ENCODE peak calls at places on chromosomes 11 and 22, in five cellular contexts. T is Karpas-422, P is heart right ventricle, X is stomach, G is GM06990. D is an unnamed sample.

GRCh38 chr11:76176463-76176862 is 29.8 kb downstream of the WNT11 start:
- DNase-seq in T (no peak), P (no peak), X (no peak), G (no peak), D (no peak)

GRCh38 chr11:92424281-92424680 is 199.7 kb downstream of the FAT3 start:
- DNase-seq in G (no peak), P (no peak), X (no peak), T (no peak), D (no peak)

GRCh38 chr11:5204787-5205186 is 4.3 kb upstream of the OR51V1 start:
- DNase-seq in G (no peak), P (no peak), X (no peak), T (peak), D (no peak)

GRCh38 chr22:39073941-39074340 is 3.1 kb upstream of the APOBEC3G start:
- DNase-seq in P (no peak), X (no peak), G (no peak), T (no peak), D (no peak)

GRCh38 chr11:34501962-34502361 is 11.6 kb downstream of the ELF5 start:
- DNase-seq in G (no peak), X (peak), T (no peak), P (no peak), D (no peak)

GRCh38 chr11:47003180-47003877 is 66.8 kb downstream of the CSTPP1 start:
- DNase-seq in X (no peak), P (peak), G (no peak), T (peak), D (no peak)

GRCh38 chr22:39253427-39254070 is 8.8 kb upstream of the PDGFB start:
- DNase-seq in X (peak), G (peak), P (peak), T (no peak), D (no peak)

GRCh38 chr22:38262051-38262795 is 10.6 kb downstream of the TMEM184B start:
- DNase-seq in T (peak), P (no peak), X (peak), G (peak), D (peak)

GRCh38 chr11:102157219-102157618 is 47.0 kb downstream of the YAP1 start:
- DNase-seq in P (peak), T (no peak), X (peak), G (no peak), D (no peak)

GRCh38 chr11:61579398-61580291 is 1.2 kb downstream of the SYT7 start:
- DNase-seq in T (no peak), P (no peak), G (no peak), X (no peak), D (no peak)

GRCh38 chr11:61581931-61582330 is 1.1 kb upstream of the SYT7 start:
- DNase-seq in P (no peak), G (no peak), X (no peak), T (no peak), D (no peak)

GRCh38 chr11:61578819-61579218 is 2.1 kb downstream of the SYT7 start:
- DNase-seq in P (no peak), G (no peak), X (no peak), T (no peak), D (no peak)

GRCh38 chr11:61581030-61581928 is at the start of gene SYT7:
- DNase-seq in T (peak), X (peak), G (peak), P (peak), D (peak)

GRCh38 chr11:61580292-61580888 is 486 bp downstream of the SYT7 start:
- DNase-seq in G (no peak), T (no peak), X (no peak), P (no peak), D (no peak)
- H3K4me3 ChIP-seq in G (no peak), T (no peak), X (peak), P (peak), D (no peak)

DNA sequence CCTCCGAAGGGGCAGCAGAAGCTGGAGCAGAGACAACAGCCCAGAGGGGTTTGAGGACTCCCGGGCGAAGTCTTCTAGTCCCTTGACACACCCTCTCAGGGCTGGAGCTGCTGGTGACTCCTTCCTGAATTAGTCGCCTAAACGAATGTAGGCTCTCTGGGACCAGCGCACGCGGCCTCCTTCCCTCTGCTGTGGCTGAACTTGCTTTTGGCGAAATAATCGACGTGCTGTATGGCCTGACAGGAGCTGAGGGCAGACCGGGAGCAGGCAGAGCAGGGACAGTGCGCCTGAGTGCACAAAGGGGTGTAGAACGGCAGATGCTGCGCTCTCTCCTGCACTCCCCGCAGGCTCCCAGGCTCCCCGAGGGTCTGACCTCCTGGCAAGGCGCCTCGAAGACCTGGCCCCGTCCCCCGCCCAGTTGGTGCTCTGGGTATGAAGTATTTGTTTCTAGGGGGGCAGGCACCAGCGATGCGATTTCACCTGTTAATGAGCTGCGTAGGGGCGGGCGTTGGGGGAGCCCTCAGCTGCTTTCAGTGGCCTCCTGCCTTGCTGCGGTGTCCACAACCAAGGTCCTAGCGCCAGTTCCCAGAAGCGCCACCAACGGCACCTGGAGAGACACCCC is 5.3 kb downstream of the SLC17A6 start:
- DNase-seq in G (no peak), X (no peak), T (no peak), P (no peak), D (no peak)
- H3K4me3 ChIP-seq in G (no peak), X (no peak), T (no peak), P (no peak), D (no peak)

GRCh38 chr11:3156282-3156660 is 8.8 kb downstream of the OSBPL5 start:
- DNase-seq in P (no peak), T (no peak), X (no peak), G (no peak), D (no peak)
- H3K4me3 ChIP-seq in P (no peak), T (no peak), X (peak), G (no peak), D (no peak)

GRCh38 chr11:126837581-126837980 is 163.0 kb downstream of the KIRREL3 start:
- DNase-seq in P (no peak), T (no peak), G (no peak), X (no peak), D (no peak)
- H3K4me3 ChIP-seq in P (no peak), T (no peak), G (no peak), X (no peak), D (no peak)

GRCh38 chr11:9613118-9613829 is 39.8 kb downstream of the WEE1 start:
- DNase-seq in P (peak), T (peak), X (peak), G (peak), D (peak)
- H3K4me3 ChIP-seq in P (peak), T (peak), X (peak), G (peak), D (peak)

DNA sequence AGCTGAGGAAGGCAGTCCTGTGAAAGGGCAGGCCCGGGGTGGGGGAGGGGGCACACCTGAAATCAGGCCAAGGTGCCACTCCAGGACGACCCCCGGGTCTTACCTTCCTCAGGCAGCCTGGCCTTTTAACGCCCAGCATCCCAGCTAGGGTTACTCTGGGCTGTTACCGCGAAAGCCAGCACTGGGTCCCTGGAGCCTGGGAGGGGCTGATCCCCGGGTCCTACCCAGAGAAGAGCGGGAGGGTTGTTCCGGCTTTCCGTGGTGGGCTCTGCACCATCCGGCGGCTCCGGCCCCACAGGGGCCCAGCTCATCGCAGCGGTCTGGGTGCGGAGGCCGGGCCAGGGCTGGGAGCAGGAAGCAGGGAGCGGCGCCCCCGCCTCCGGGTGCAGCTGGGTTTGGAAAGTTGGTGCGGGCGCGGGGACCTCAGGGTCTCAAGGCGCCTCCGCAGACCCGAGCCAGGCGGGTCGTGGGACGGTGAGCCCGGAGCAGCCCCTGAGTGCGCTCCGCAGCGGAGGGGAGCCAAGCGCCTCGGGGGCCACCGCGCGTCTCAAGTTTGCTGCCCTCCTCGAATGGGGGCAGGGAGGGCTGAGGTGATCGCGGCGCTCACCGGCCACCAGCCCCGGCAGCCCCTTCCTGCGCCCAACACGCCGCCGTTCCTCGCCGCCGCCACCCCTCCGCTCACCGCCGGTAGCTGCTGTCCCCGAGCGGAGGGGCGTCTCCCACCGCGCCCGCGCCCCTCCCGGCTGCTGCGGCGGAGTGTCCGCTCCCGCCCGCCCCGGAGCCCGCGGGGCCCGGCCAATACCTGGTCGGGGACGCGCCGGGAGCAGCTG is 831 bp downstream of the CHST1 start:
- DNase-seq in G (no peak), P (no peak), T (no peak), X (no peak), D (no peak)
- H3K4me3 ChIP-seq in G (no peak), P (peak), T (no peak), X (peak), D (peak)

DNA sequence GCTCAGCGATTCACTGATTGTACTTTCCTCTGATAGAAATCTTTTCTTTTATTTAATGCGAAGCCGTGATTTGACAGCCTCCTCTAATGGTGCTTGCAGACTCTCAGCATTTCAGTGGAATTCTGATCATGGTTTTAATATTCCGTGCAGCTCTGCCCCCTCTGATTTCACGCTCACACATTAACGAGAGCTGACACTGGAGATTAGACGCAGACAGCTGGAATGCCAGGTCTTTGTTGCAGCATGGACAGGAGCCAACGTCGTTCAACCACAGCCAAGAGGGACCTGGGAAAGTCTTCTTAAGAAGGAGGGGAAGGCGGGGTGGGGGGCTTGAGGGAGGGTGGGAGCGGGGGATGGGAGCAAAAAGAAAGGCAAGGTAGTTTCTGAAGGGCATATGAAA is 186.4 kb downstream of the BLID start:
- DNase-seq in X (no peak), T (no peak), P (peak), G (no peak), D (no peak)
- H3K4me3 ChIP-seq in X (peak), T (no peak), P (peak), G (no peak), D (no peak)